ENCODE peak calls at places on chromosomes 16 and 17, in five cellular contexts. X is IMR-90, B is HFFc6, G is ELF-1, R is T-helper 2 cell. S is an unnamed sample.

GRCh38 chr17:82242977-82243647 is 14.3 kb downstream of the SLC16A3 start:
- DNase-seq in B (peak), G (no peak), R (no peak), X (peak), S (peak)

GRCh38 chr17:2090804-2091534 is 36.1 kb downstream of the HIC1 start:
- DNase-seq in B (peak), X (peak), G (peak), R (no peak), S (peak)

GRCh38 chr17:789160-789840 is 7.1 kb downstream of the MRM3 start:
- DNase-seq in R (no peak), X (peak), G (no peak), B (no peak), S (no peak)

GRCh38 chr16:48608452-48608851 is 1.5 kb downstream of the N4BP1 start:
- DNase-seq in X (no peak), G (peak), B (no peak), R (peak), S (no peak)

GRCh38 chr16:3825103-3825502 is 55.4 kb downstream of the CREBBP start:
- DNase-seq in B (peak), X (peak), R (peak), G (no peak), S (peak)

GRCh38 chr17:8855477-8856204 is 11.8 kb downstream of the PIK3R6 start:
- DNase-seq in G (no peak), B (no peak), X (no peak), R (no peak), S (no peak)

GRCh38 chr17:2174048-2174447 is 119.1 kb downstream of the HIC1 start:
- DNase-seq in R (no peak), G (no peak), X (peak), B (no peak), S (peak)

GRCh38 chr17:18981642-18982424 is 22.7 kb downstream of the FAM83G start:
- DNase-seq in G (peak), B (peak), X (peak), R (no peak), S (peak)

GRCh38 chr17:50206604-50207293 is 5.3 kb upstream of the COL1A1 start:
- DNase-seq in X (peak), R (no peak), B (no peak), G (peak), S (peak)

GRCh38 chr17:13957636-13958035 is 111.7 kb upstream of the COX10 start:
- DNase-seq in X (peak), G (no peak), B (peak), R (no peak), S (peak)

GRCh38 chr17:49602783-49603182 is 27.1 kb downstream of the NXPH3 start:
- DNase-seq in G (no peak), R (no peak), X (no peak), B (no peak), S (no peak)

GRCh38 chr17:75822119-75822799 is 21.9 kb downstream of the UNC13D start:
- DNase-seq in X (no peak), R (peak), B (no peak), G (no peak), S (no peak)

GRCh38 chr17:68199837-68200688 is 47.8 kb upstream of the AMZ2 start:
- DNase-seq in X (no peak), B (no peak), G (no peak), R (no peak), S (no peak)

GRCh38 chr17:76383645-76384221 is 676 bp upstream of the SPHK1 start:
- DNase-seq in R (peak), X (peak), G (peak), B (peak), S (peak)

GRCh38 chr17:75843577-75844529 is at the start of gene UNC13D:
- DNase-seq in X (no peak), R (peak), B (no peak), G (peak), S (no peak)

GRCh38 chr17:18117974-18118632 is 9.5 kb downstream of the MYO15A start:
- DNase-seq in B (no peak), R (no peak), X (peak), G (no peak), S (no peak)

GRCh38 chr17:1492249-1493206 is at the start of gene MYO1C:
- DNase-seq in B (no peak), R (no peak), G (peak), X (no peak), S (no peak)

GRCh38 chr17:16943032-16943352 is 28.9 kb downstream of the TNFRSF13B start:
- DNase-seq in X (no peak), R (no peak), B (no peak), G (no peak), S (no peak)

GRCh38 chr16:55367796-55368195 is 43.8 kb downstream of the IRX6 start:
- DNase-seq in B (peak), R (no peak), X (peak), G (no peak), S (peak)

GRCh38 chr16:67441289-67441753 is 10.4 kb downstream of the HSD11B2 start:
- DNase-seq in X (no peak), G (no peak), R (no peak), B (no peak), S (no peak)

GRCh38 chr16:27273330-27273669 is 4.7 kb upstream of the NSMCE1 start:
- DNase-seq in B (no peak), X (no peak), R (peak), G (no peak), S (no peak)

GRCh38 chr16:85686912-85687591 is 1.7 kb downstream of the GINS2 start:
- DNase-seq in B (no peak), G (no peak), X (no peak), R (peak), S (no peak)

GRCh38 chr16:86421995-86422394 is 88.3 kb upstream of the FOXF1 start:
- DNase-seq in B (no peak), X (no peak), R (no peak), G (no peak), S (no peak)

GRCh38 chr16:10992797-10993196 is 48.4 kb downstream of the CLEC16A start:
- DNase-seq in B (peak), X (peak), G (peak), R (no peak), S (peak)

GRCh38 chr17:6269474-6269873 is 165.4 kb downstream of the AIPL1 start:
- DNase-seq in G (peak), B (peak), R (peak), X (peak), S (peak)

GRCh38 chr17:7018331-7018964 is 4.4 kb upstream of the BCL6B start:
- DNase-seq in B (no peak), X (no peak), G (no peak), R (no peak), S (no peak)

GRCh38 chr17:83115832-83116231 is 36.4 kb downstream of the METRNL start:
- DNase-seq in R (no peak), B (no peak), G (no peak), X (no peak), S (no peak)

GRCh38 chr16:9124908-9125584 is 33.6 kb downstream of the HAPSTR1 start:
- DNase-seq in B (no peak), X (no peak), G (no peak), R (no peak), S (no peak)

GRCh38 chr17:2343421-2343820 is 6.1 kb downstream of the SGSM2 start:
- DNase-seq in G (no peak), X (no peak), R (no peak), B (no peak), S (no peak)

GRCh38 chr16:85259831-85260165 is 147.5 kb upstream of the CIBAR2 start:
- DNase-seq in B (no peak), G (no peak), R (no peak), X (no peak), S (no peak)

GRCh38 chr17:58370716-58371115 is 18.7 kb upstream of the SUPT4H1 start:
- DNase-seq in B (no peak), G (no peak), R (no peak), X (no peak), S (no peak)

GRCh38 chr17:2158011-2158410 is 103.1 kb downstream of the HIC1 start:
- DNase-seq in G (no peak), X (peak), B (peak), R (no peak), S (peak)

GRCh38 chr16:53822936-53823529 is 119.1 kb downstream of the FTO start:
- DNase-seq in B (peak), X (no peak), R (peak), G (no peak), S (peak)

GRCh38 chr16:10906914-10907756 is 30.1 kb downstream of the CIITA start:
- DNase-seq in R (no peak), X (no peak), B (no peak), G (no peak), S (no peak)

S was measured in fibroblast of pulmonary artery.